ENCODE peak calls at places on chromosomes 3 and 15, in five cellular contexts. O is progenitor cell of endocrine pancreas, P is NCI-H1417, V is HCT116, J is foreskin fibroblast. L is an unnamed sample.

GRCh38 chr3:58041182-58041825 is 33.1 kb downstream of the FLNB start:
- DNase-seq in O (no peak), P (no peak), V (no peak), J (no peak), L (no peak)

GRCh38 chr3:45730409-45731154 is 41.4 kb downstream of the SACM1L start:
- DNase-seq in O (no peak), P (no peak), V (no peak), J (no peak), L (no peak)

GRCh38 chr3:12004741-12005513 is 739 bp downstream of the SYN2 start:
- DNase-seq in O (peak), P (no peak), V (no peak), J (peak), L (no peak)

GRCh38 chr3:50573566-50574279 is 4.4 kb downstream of the HEMK1 start:
- DNase-seq in O (no peak), P (no peak), V (no peak), J (no peak), L (no peak)

GRCh38 chr15:74499366-74499765 is 38.4 kb upstream of the UBL7 start:
- DNase-seq in O (no peak), P (no peak), V (no peak), J (no peak), L (no peak)

GRCh38 chr3:127587876-127588275 is 2.7 kb downstream of the TPRA1 start:
- DNase-seq in O (no peak), P (no peak), V (no peak), J (no peak), L (no peak)

GRCh38 chr3:155984791-155985417 is 114.5 kb downstream of the GMPS start:
- DNase-seq in O (no peak), P (no peak), V (no peak), J (no peak), L (no peak)

GRCh38 chr15:79157631-79158592 is 67.3 kb upstream of the RASGRF1 start:
- DNase-seq in O (no peak), P (no peak), V (no peak), J (no peak), L (no peak)

L was measured in keratinocyte.